ENCODE peak calls at places on chromosome 14, in nine cellular contexts. C is IMR-90; Q is CD4-positive, CD25-positive, alpha-beta regulatory T cell; R is Karpas-422; B is colonic mucosa; U is suprapubic skin; K is PC-3; T is ovary; Y is lung. W is an unnamed sample. For H3K9me3, the result is how much of the 10 kb centered on the place peaks cover.

GRCh38 chr14:104845834-104846441 is 19.1 kb upstream of the CEP170B start:
- DNase-seq in T (no peak), U (no peak), B (no peak), C (no peak), Q (no peak), K (no peak), R (no peak), Y (no peak), W (no peak)

GRCh38 chr14:101900253-101900652 is 64.1 kb upstream of the DYNC1H1 start:
- DNase-seq in K (no peak), B (no peak), Y (no peak), C (no peak), U (no peak), T (no peak), R (no peak), Q (no peak), W (no peak)

GRCh38 chr14:73728106-73729014 is 14.2 kb upstream of the PNMA1 start:
- DNase-seq in Q (peak), Y (peak), R (peak), B (peak), K (peak), C (peak), T (peak), U (no peak), W (peak)

GRCh38 chr14:95439881-95440280 is 76.6 kb downstream of the SYNE3 start:
- DNase-seq in T (no peak), C (no peak), U (no peak), K (no peak), R (no peak), B (no peak), Q (no peak), Y (no peak), W (no peak)

GRCh38 chr14:101586531-101587402 is 25.5 kb downstream of the DIO3 start:
- DNase-seq in R (no peak), B (no peak), T (no peak), K (no peak), C (no peak), Y (no peak), Q (no peak), U (peak), W (peak)

GRCh38 chr14:50039734-50040400 is 76.5 kb downstream of the VCPKMT start:
- DNase-seq in R (no peak), T (no peak), B (no peak), K (peak), C (no peak), Y (peak), Q (no peak), U (no peak), W (no peak)

GRCh38 chr14:87076146-87076545 is 916.8 kb downstream of the GALC start:
- DNase-seq in C (no peak), T (no peak), Q (no peak), R (no peak), B (no peak), U (no peak), K (no peak), Y (no peak), W (no peak)

GRCh38 chr14:88553886-88554457 is 835 bp downstream of the PTPN21 start:
- DNase-seq in R (no peak), Y (no peak), U (no peak), C (peak), T (no peak), B (no peak), Q (no peak), K (peak), W (no peak)

GRCh38 chr14:22509751-22510300 is 79.2 kb downstream of the DAD1 start:
- DNase-seq in R (no peak), B (no peak), U (no peak), T (no peak), K (no peak), C (no peak), Y (no peak), Q (no peak), W (no peak)

GRCh38 chr14:81219821-81220487 is 805 bp downstream of the GTF2A1 start:
- DNase-seq in Q (peak), R (peak), K (peak), Y (peak), U (peak), T (peak), C (peak), B (peak), W (peak)

GRCh38 chr14:100714205-100714781 is 12.4 kb upstream of the DLK1 start:
- DNase-seq in T (no peak), R (peak), B (no peak), C (no peak), Q (no peak), U (no peak), K (no peak), Y (no peak), W (no peak)

GRCh38 chr14:74712499-74713394 is at the start of the genes AREL1 and FCF1:
- DNase-seq in R (peak), T (peak), Q (peak), Y (peak), U (peak), K (peak), B (peak), C (peak), W (peak)

GRCh38 chr14:97523936-97524335 is 726.8 kb downstream of the VRK1 start:
- DNase-seq in U (no peak), K (peak), Q (no peak), B (no peak), R (no peak), T (no peak), Y (no peak), C (no peak), W (no peak)

GRCh38 chr14:34593740-34594375 is 36.1 kb downstream of the SNX6 start:
- DNase-seq in K (no peak), T (peak), R (no peak), C (peak), Y (no peak), U (peak), B (no peak), Q (no peak), W (no peak)

GRCh38 chr14:89543420-89543790 is 126.4 kb upstream of the FOXN3 start:
- DNase-seq in K (no peak), R (no peak), Y (no peak), C (no peak), U (no peak), T (peak), B (no peak), Q (no peak), W (peak)

GRCh38 chr14:85531141-85531593 is 1.2 kb downstream of the FLRT2 start:
- DNase-seq in K (no peak), T (peak), R (no peak), Y (no peak), U (peak), Q (no peak), B (peak), C (peak), W (peak)

GRCh38 chr14:85533821-85534271 is 3.9 kb downstream of the FLRT2 start:
- DNase-seq in U (no peak), B (no peak), Q (no peak), Y (no peak), R (no peak), C (peak), T (peak), K (no peak), W (peak)

GRCh38 chr14:85531594-85532391 is 1.8 kb downstream of the FLRT2 start:
- DNase-seq in T (peak), K (no peak), R (no peak), Y (peak), Q (no peak), B (peak), C (peak), U (peak), W (peak)

GRCh38 chr14:85532981-85533820 is 3.3 kb downstream of the FLRT2 start:
- DNase-seq in Q (no peak), T (peak), K (peak), Y (no peak), R (no peak), C (peak), B (peak), U (peak), W (peak)

DNA sequence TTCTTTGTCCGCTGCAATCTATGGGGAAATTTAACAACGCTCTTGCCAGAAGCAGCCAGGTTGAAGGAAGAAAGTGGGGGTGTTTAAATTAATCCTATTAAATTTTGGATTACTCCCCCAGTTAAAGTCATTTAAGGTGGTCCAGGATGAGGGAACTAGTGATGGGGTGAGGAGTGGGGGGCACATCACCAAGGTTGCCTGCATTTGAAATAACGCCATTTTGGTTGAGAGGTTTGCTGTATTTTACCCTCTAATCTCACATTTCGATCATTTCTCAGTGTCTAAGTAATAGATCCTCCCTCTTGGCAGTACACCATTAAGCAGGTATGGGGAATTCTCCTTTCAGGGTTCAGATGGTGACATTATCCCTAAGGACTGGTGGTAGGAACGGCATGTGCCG is 2.6 kb downstream of the FLRT2 start:
- DNase-seq in C (no peak), R (no peak), K (no peak), Y (no peak), Q (no peak), B (no peak), U (no peak), T (no peak), W (no peak)
- H3K9me3 ChIP-seq in C (under half), R (under half), K (under half), Y (under half), Q (under half), B (under half), U (under half), T (under half), W (under half)

GRCh38 chr14:45519770-45520169 is 266.8 kb upstream of the MIS18BP1 start:
- DNase-seq in K (no peak), U (no peak), B (no peak), Q (no peak), C (no peak), T (no peak), R (no peak), Y (no peak), W (no peak)
- H3K4me3 ChIP-seq in K (no peak), U (no peak), B (no peak), Q (no peak), C (no peak), T (no peak), R (no peak), Y (no peak), W (no peak)

DNA sequence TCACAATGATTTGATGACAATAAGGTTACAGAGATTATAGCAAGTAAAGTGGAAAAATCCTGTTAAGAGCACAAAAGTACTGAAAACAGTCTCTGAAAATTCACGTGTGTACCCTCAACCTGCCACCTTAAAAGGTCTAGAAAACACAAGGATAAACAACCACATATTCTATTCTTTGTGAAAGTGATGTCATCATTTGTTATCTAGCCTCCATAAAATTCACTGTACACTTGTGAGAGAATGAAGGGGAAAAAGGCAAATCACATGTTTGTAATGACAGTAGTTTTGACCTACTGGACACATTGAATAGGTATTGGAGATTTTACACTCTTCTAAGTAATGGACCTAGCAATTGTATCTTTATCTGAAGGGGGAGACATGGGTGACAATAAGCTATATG is 4.0 kb downstream of the PTGDR start:
- DNase-seq in T (no peak), K (no peak), Y (no peak), Q (no peak), C (no peak), R (no peak), U (no peak), B (no peak), W (no peak)
- H3K27ac ChIP-seq in T (no peak), K (no peak), Y (no peak), Q (no peak), C (no peak), R (no peak), U (no peak), B (no peak), W (no peak)

GRCh38 chr14:84770030-84770429 is 759.9 kb upstream of the FLRT2 start:
- DNase-seq in Y (no peak), R (no peak), B (no peak), Q (no peak), K (peak), C (no peak), U (no peak), T (no peak), W (no peak)

GRCh38 chr14:84767434-84767833 is 762.5 kb upstream of the FLRT2 start:
- DNase-seq in Q (no peak), B (no peak), U (no peak), T (no peak), R (no peak), Y (no peak), K (no peak), C (no peak), W (no peak)
- H3K9me3 ChIP-seq in Q (under half), B (under half), U (under half), T (under half), R (under half), Y (under half), K (under half), C (under half), W (under half)

DNA sequence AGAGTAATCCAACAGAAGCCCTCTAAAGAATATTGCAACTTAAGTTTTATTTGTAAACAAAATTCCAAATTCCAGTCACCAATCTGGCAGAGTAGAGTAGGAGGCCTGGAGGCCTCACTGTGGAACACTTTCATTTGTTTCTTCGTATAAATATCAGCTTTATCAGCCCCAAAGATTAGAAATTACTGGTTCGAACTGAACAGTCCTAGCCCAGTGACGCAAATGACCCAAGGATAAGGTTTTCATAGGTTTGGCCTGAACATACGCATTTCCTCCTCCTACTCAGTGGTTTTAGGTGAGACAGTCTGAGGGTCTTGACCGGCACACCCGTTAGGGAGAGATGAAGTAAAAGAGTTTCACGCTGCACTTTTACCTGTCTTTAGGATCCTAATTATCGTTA is 1.7 kb downstream of the CDC42BPB start:
- DNase-seq in K (no peak), C (peak), R (no peak), Q (no peak), Y (no peak), B (no peak), T (no peak), U (no peak), W (no peak)
- H3K4me3 ChIP-seq in K (peak), C (peak), R (no peak), Q (no peak), Y (peak), B (peak), T (peak), U (peak), W (peak)

GRCh38 chr14:91389173-91389572 is 28.4 kb downstream of the CCDC88C start:
- DNase-seq in Q (no peak), Y (no peak), C (no peak), U (no peak), B (no peak), K (no peak), R (no peak), T (no peak), W (no peak)
- H3K27ac ChIP-seq in Q (peak), Y (no peak), C (no peak), U (no peak), B (peak), K (no peak), R (no peak), T (no peak), W (no peak)

GRCh38 chr14:20179880-20180279 is 10.8 kb upstream of the OR11G2 start:
- DNase-seq in R (no peak), T (no peak), C (no peak), U (no peak), K (no peak), B (no peak), Y (no peak), Q (no peak), W (no peak)
- H3K9me3 ChIP-seq in R (under half), T (under half), C (under half), U (under half), K (under half), B (under half), Y (under half), Q (under half), W (under half)

GRCh38 chr14:30872602-30873001 is 1.8 kb upstream of the COCH start:
- DNase-seq in Y (no peak), U (no peak), Q (no peak), C (no peak), T (no peak), K (no peak), B (no peak), R (no peak), W (no peak)

GRCh38 chr14:30874999-30875787 is 834 bp downstream of the COCH start:
- DNase-seq in B (no peak), C (no peak), Q (peak), Y (no peak), R (peak), T (no peak), K (no peak), U (no peak), W (peak)

GRCh38 chr14:30874120-30874998 is at the start of gene COCH:
- DNase-seq in T (peak), C (no peak), K (peak), Y (no peak), Q (peak), U (no peak), B (peak), R (peak), W (peak)

GRCh38 chr14:30875788-30876053 is 1.4 kb downstream of the COCH start:
- DNase-seq in K (no peak), B (no peak), U (no peak), Q (no peak), Y (no peak), C (no peak), R (no peak), T (no peak), W (no peak)

GRCh38 chr14:30873308-30874119 is 845 bp upstream of the COCH start:
- DNase-seq in R (no peak), U (no peak), Y (no peak), T (no peak), B (no peak), Q (no peak), C (no peak), K (no peak), W (no peak)
- H3K4me3 ChIP-seq in R (peak), U (peak), Y (no peak), T (no peak), B (peak), Q (no peak), C (no peak), K (peak), W (peak)

DNA sequence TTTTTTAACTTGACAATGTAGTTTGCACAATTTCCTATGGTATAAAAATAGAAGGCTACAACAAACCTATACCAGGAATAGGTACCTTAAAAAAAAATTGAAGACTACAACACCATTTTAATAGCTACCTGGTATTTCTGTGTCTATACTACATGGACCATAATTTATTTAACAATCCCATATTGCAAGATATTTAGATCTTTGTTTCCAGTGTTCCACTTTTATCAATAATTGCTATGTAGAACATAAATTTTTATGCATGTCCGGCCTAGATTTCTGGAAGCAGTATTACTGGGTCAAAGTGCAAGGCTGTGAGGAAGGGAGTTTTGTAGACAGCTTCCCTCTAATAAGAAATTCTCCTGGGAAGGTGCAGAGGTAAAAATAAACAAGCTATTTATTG is 4.1 kb upstream of the DCAF11 start:
- DNase-seq in B (no peak), R (no peak), T (no peak), Q (no peak), C (no peak), K (no peak), Y (no peak), U (no peak), W (no peak)
- H3K27ac ChIP-seq in B (peak), R (no peak), T (no peak), Q (no peak), C (no peak), K (no peak), Y (no peak), U (no peak), W (no peak)

DNA sequence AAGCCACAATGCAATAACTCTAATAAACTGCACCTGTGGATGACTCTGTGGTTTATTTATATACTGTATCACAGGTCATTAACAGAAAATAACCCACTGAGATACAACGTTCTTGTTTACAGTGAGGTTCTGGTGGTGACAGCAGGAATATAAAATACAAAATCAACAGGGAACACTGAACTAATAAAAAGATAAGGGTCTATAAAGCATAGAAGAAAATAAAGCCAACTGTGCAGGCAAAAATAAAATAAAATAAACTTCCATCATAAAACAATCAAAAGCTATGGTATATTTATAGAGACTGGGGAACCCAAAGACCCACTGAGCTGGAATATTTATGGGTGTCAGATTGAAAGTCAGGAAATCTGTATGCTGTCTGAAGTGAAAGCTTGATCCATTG is 472.8 kb downstream of the NOVA1 start:
- DNase-seq in Y (no peak), U (no peak), K (no peak), C (no peak), T (no peak), R (no peak), Q (no peak), B (no peak), W (no peak)
- H3K9me3 ChIP-seq in Y (under half), U (under half), K (under half), C (under half), T (under half), R (half or more), Q (under half), B (under half), W (under half)